ENCODE peak calls at places on chromosome 21, in seven cellular contexts. M is OCI-LY7, D is astrocyte, Y is progenitor cell of endocrine pancreas, L is neural crest cell, B is Calu3, J is AG10803. K is an unnamed sample.

GRCh38 chr21:39014751-39015150 is 168.5 kb downstream of the PSMG1 start:
- DNase-seq in Y (no peak), M (no peak), D (peak; percentile 98), B (no peak), L (no peak), J (peak; percentile 92), K (no peak)

GRCh38 chr21:32256873-32257620 is 21.8 kb downstream of the MIS18A start:
- DNase-seq in M (no peak), Y (no peak), D (peak; percentile 85), J (peak; percentile 93), B (peak; percentile 28), L (no peak), K (peak; percentile 14)

GRCh38 chr21:10425856-10426255 is 95.5 kb upstream of the TPTE start:
- DNase-seq in B (no peak), Y (no peak), J (no peak), D (no peak), M (no peak), L (no peak), K (no peak)

GRCh38 chr21:25300632-25301031 is 306.6 kb downstream of the MRPL39 start:
- DNase-seq in J (no peak), L (no peak), D (no peak), B (no peak), M (no peak), Y (no peak), K (no peak)

GRCh38 chr21:42480736-42481135 is 15.3 kb downstream of the RSPH1 start:
- DNase-seq in M (no peak), L (no peak), D (no peak), B (no peak), Y (no peak), J (no peak), K (no peak)

GRCh38 chr21:15701845-15702244 is 27.9 kb upstream of the USP25 start:
- DNase-seq in D (no peak), M (no peak), B (no peak), L (no peak), J (no peak), Y (no peak), K (no peak)

GRCh38 chr21:33028759-33029511 is 3.2 kb downstream of the OLIG2 start:
- DNase-seq in B (no peak), L (no peak), J (no peak), M (no peak), Y (no peak), D (no peak), K (no peak)

GRCh38 chr21:36450511-36450910 is 29.4 kb downstream of the CLDN14 start:
- DNase-seq in M (no peak), L (no peak), D (peak; percentile 86), J (peak; percentile 29), B (no peak), Y (no peak), K (no peak)

GRCh38 chr21:32312321-32312720 is 13.7 kb downstream of the MRAP start:
- DNase-seq in L (no peak), B (no peak), J (no peak), M (no peak), D (no peak), Y (no peak), K (no peak)

GRCh38 chr21:46543306-46543705 is 61.6 kb downstream of the S100B start:
- DNase-seq in B (no peak), L (no peak), D (no peak), Y (no peak), J (no peak), M (no peak), K (no peak)

GRCh38 chr21:33357177-33357576 is 32.4 kb downstream of the IFNAR1 start:
- DNase-seq in L (no peak), J (no peak), M (no peak), D (no peak), B (no peak), Y (no peak), K (no peak)

GRCh38 chr21:28705616-28706015 is 287.1 kb downstream of the LTN1 start:
- DNase-seq in L (no peak), Y (no peak), M (no peak), D (peak; percentile 41), J (no peak), B (no peak), K (no peak)

GRCh38 chr21:43927591-43928229 is 62.7 kb downstream of the AGPAT3 start:
- DNase-seq in M (no peak), J (no peak), L (no peak), Y (no peak), D (no peak), B (no peak), K (no peak)

GRCh38 chr21:35732788-35733187 is 327.5 kb downstream of the SETD4 start:
- DNase-seq in M (no peak), L (no peak), J (no peak), Y (no peak), B (peak; percentile 35), D (no peak), K (no peak)

GRCh38 chr21:46149205-46149901 is 6.0 kb downstream of the FTCD start:
- DNase-seq in L (no peak), M (no peak), Y (no peak), B (no peak), J (no peak), D (no peak), K (peak; percentile 1)

GRCh38 chr21:16588433-16588860 is 858.7 kb downstream of the USP25 start:
- DNase-seq in B (no peak), D (peak; percentile 90), L (peak; percentile 48), Y (peak; percentile 20), M (no peak), J (peak; percentile 70), K (peak; percentile 61)

GRCh38 chr21:23401278-23401677 is 2206.0 kb downstream of the MRPL39 start:
- DNase-seq in D (no peak), M (no peak), L (no peak), B (no peak), Y (no peak), J (no peak), K (no peak)
- TF ChIP-seq CTCF in D (no peak), M (peak; percentile 26), L (peak; percentile 58), B (no peak), Y (peak; percentile 53), J (no peak), K (no peak)

GRCh38 chr21:45102391-45102932 is 28.1 kb downstream of the ADARB1 start:
- DNase-seq in Y (no peak), L (no peak), M (peak; percentile 36), D (no peak), J (peak; percentile 83), B (peak; percentile 45), K (no peak)
- TF ChIP-seq CTCF in Y (no peak), L (peak; percentile 27), M (peak; percentile 63), D (peak; percentile 28), J (peak; percentile 56), B (no peak), K (no peak)

GRCh38 chr21:34728479-34728878 is 59.7 kb downstream of the CLIC6 start:
- DNase-seq in B (no peak), D (no peak), J (no peak), L (no peak), M (no peak), Y (no peak), K (no peak)

GRCh38 chr21:34724131-34724856 is 55.5 kb downstream of the CLIC6 start:
- DNase-seq in B (no peak), Y (no peak), D (no peak), J (no peak), L (no peak), M (no peak), K (no peak)

GRCh38 chr21:34726627-34727337 is 58.0 kb downstream of the CLIC6 start:
- DNase-seq in Y (no peak), D (peak; percentile 55), J (no peak), M (no peak), L (no peak), B (no peak), K (no peak)

GRCh38 chr21:34724857-34725195 is 56.0 kb downstream of the CLIC6 start:
- DNase-seq in D (peak; percentile 23), J (peak; percentile 71), M (no peak), B (no peak), L (no peak), Y (no peak), K (no peak)

DNA sequence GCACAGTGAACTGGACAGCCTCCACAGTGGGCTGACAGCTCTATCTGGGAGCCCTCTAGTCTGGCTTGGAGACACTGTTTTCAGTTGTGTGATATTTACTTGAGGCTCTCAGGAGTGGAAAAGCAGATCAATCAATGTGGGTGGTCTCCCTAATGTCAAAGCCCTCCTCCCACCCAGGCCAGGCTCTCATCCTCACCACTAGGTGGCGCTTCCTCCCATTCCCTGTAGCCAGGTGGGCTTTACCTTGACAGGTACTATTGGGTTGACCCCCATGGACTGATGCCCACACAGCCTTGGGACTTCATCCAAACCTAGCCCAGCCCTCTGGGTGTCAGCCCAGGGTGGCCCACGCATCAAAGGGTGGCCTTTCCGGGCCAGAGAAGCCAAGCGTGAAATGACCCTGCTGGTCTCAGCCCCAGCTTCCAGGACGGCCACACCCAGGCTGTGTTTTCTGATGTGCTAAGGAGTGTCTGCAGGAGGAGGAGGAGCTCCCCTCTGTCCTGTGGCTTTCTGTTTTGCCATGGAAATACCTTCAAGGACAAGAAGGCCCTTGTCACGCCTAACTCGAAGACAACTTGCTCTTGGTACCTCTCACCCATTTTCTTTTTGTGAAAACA is 54.0 kb downstream of the CLIC6 start:
- DNase-seq in J (no peak), M (peak; percentile 38), D (no peak), Y (peak; percentile 15), B (peak; percentile 17), L (peak; percentile 6), K (peak; percentile 37)
- TF ChIP-seq CTCF in J (peak; percentile 33), M (peak; percentile 90), D (peak; percentile 24), Y (peak; percentile 61), B (peak; percentile 57), L (peak; percentile 58), K (peak; percentile 62)

GRCh38 chr21:23936224-23936623 is 1671.1 kb downstream of the MRPL39 start:
- DNase-seq in B (no peak), Y (no peak), L (no peak), M (no peak), D (peak; percentile 2), J (no peak), K (no peak)
- TF ChIP-seq CTCF in B (no peak), Y (peak; percentile 48), L (peak; percentile 25), M (peak; percentile 45), D (peak; percentile 42), J (no peak), K (peak; percentile 17)